ENCODE peak calls at places on chromosomes 1 and 21, in five cellular contexts. One of them, this sample, is unnamed.

GRCh38 chr1:11929849-11930248 is 3.6 kb upstream of the KIAA2013 start:
- DNase-seq in GF-D8: peak
- DNase-seq in heart left ventricle: peak
- DNase-seq in ELR: peak
- DNase-seq in GM23248: peak
- DNase-seq in this sample: peak

GRCh38 chr21:38139380-38140168 is 117.2 kb upstream of the KCNJ15 start:
- DNase-seq in GM23248: peak
- DNase-seq in ELR: peak
- DNase-seq in GF-D8: no peak
- DNase-seq in heart left ventricle: no peak
- DNase-seq in this sample: peak

GRCh38 chr1:10687782-10688408 is 108.6 kb downstream of the CASZ1 start:
- DNase-seq in GF-D8: peak
- DNase-seq in heart left ventricle: no peak
- DNase-seq in ELR: no peak
- DNase-seq in GM23248: peak
- DNase-seq in this sample: no peak

GRCh38 chr1:3453203-3453761 is 1.2 kb upstream of the ARHGEF16 start:
- DNase-seq in ELR: peak
- DNase-seq in heart left ventricle: peak
- DNase-seq in GM23248: peak
- DNase-seq in GF-D8: peak
- DNase-seq in this sample: peak

GRCh38 chr1:26434161-26434752 is 2.1 kb downstream of the DHDDS start:
- DNase-seq in ELR: no peak
- DNase-seq in heart left ventricle: no peak
- DNase-seq in GM23248: no peak
- DNase-seq in GF-D8: no peak
- DNase-seq in this sample: peak

GRCh38 chr1:225044258-225044657 is 114.8 kb downstream of the DNAH14 start:
- DNase-seq in ELR: no peak
- DNase-seq in heart left ventricle: no peak
- DNase-seq in GM23248: peak
- DNase-seq in GF-D8: no peak
- DNase-seq in this sample: no peak

GRCh38 chr1:240306673-240307072 is 215.0 kb downstream of the FMN2 start:
- DNase-seq in GF-D8: no peak
- DNase-seq in ELR: peak
- DNase-seq in GM23248: peak
- DNase-seq in heart left ventricle: no peak
- DNase-seq in this sample: no peak

GRCh38 chr1:55767171-55767570 is 552.0 kb upstream of the USP24 start:
- DNase-seq in GF-D8: no peak
- DNase-seq in GM23248: no peak
- DNase-seq in heart left ventricle: no peak
- DNase-seq in ELR: no peak
- DNase-seq in this sample: no peak

GRCh38 chr1:232178191-232178590 is 451.7 kb downstream of the SIPA1L2 start:
- DNase-seq in GF-D8: no peak
- DNase-seq in GM23248: no peak
- DNase-seq in ELR: no peak
- DNase-seq in heart left ventricle: no peak
- DNase-seq in this sample: peak

GRCh38 chr1:92816732-92817131 is 15.1 kb upstream of the RPL5 start:
- DNase-seq in GF-D8: no peak
- DNase-seq in heart left ventricle: no peak
- DNase-seq in ELR: no peak
- DNase-seq in GM23248: no peak
- DNase-seq in this sample: no peak

GRCh38 chr1:87127581-87127980 is 201.1 kb upstream of the LMO4 start:
- DNase-seq in GM23248: no peak
- DNase-seq in GF-D8: no peak
- DNase-seq in heart left ventricle: no peak
- DNase-seq in ELR: no peak
- DNase-seq in this sample: no peak

GRCh38 chr1:213513006-213513405 is 462.0 kb downstream of the RPS6KC1 start:
- DNase-seq in ELR: no peak
- DNase-seq in GM23248: no peak
- DNase-seq in heart left ventricle: no peak
- DNase-seq in GF-D8: no peak
- DNase-seq in this sample: no peak

GRCh38 chr1:241896670-241896962 is 48.6 kb downstream of the EXO1 start:
- DNase-seq in GF-D8: no peak
- DNase-seq in GM23248: no peak
- DNase-seq in heart left ventricle: no peak
- DNase-seq in ELR: no peak
- DNase-seq in this sample: no peak

GRCh38 chr1:183956559-183957188 is 80.9 kb downstream of the COLGALT2 start:
- DNase-seq in GF-D8: peak
- DNase-seq in ELR: peak
- DNase-seq in GM23248: peak
- DNase-seq in heart left ventricle: no peak
- DNase-seq in this sample: peak

GRCh38 chr1:185670187-185670627 is 64.0 kb upstream of the HMCN1 start:
- DNase-seq in heart left ventricle: no peak
- DNase-seq in GM23248: peak
- DNase-seq in ELR: peak
- DNase-seq in GF-D8: no peak
- DNase-seq in this sample: peak

GRCh38 chr1:52551476-52552235 is 1.2 kb downstream of the TUT4 start:
- DNase-seq in GF-D8: peak
- DNase-seq in heart left ventricle: no peak
- DNase-seq in ELR: peak
- DNase-seq in GM23248: peak
- DNase-seq in this sample: peak

GRCh38 chr1:235821361-235821981 is 45.2 kb downstream of the LYST start:
- DNase-seq in ELR: peak
- DNase-seq in GM23248: peak
- DNase-seq in GF-D8: no peak
- DNase-seq in heart left ventricle: no peak
- DNase-seq in this sample: peak

GRCh38 chr1:110210604-110211502 is 739 bp downstream of the KCNC4 start:
- DNase-seq in GM23248: peak
- DNase-seq in ELR: peak
- DNase-seq in GF-D8: peak
- DNase-seq in heart left ventricle: peak
- DNase-seq in this sample: peak

GRCh38 chr1:27615346-27616004 is 11.5 kb upstream of the AHDC1 start:
- DNase-seq in ELR: no peak
- DNase-seq in GM23248: no peak
- DNase-seq in heart left ventricle: peak
- DNase-seq in GF-D8: no peak
- DNase-seq in this sample: no peak

GRCh38 chr1:119662034-119662437 is 14.0 kb upstream of the ZNF697 start:
- DNase-seq in GF-D8: no peak
- DNase-seq in heart left ventricle: no peak
- DNase-seq in ELR: no peak
- DNase-seq in GM23248: no peak
- DNase-seq in this sample: no peak

GRCh38 chr1:228903573-228904122 is 168.4 kb downstream of the RHOU start:
- DNase-seq in heart left ventricle: no peak
- DNase-seq in GM23248: peak
- DNase-seq in GF-D8: no peak
- DNase-seq in ELR: no peak
- DNase-seq in this sample: no peak

GRCh38 chr1:225361176-225361575 is 66.7 kb downstream of the LBR start:
- DNase-seq in heart left ventricle: no peak
- DNase-seq in GF-D8: no peak
- DNase-seq in ELR: peak
- DNase-seq in GM23248: peak
- DNase-seq in this sample: no peak

GRCh38 chr21:15293251-15293650 is 228.5 kb upstream of the NRIP1 start:
- DNase-seq in heart left ventricle: no peak
- DNase-seq in GM23248: peak
- DNase-seq in ELR: peak
- DNase-seq in GF-D8: no peak
- DNase-seq in this sample: peak

GRCh38 chr1:92739669-92740524 is 45.0 kb downstream of the EVI5 start:
- DNase-seq in GF-D8: no peak
- DNase-seq in heart left ventricle: no peak
- DNase-seq in ELR: no peak
- DNase-seq in GM23248: no peak
- DNase-seq in this sample: no peak

GRCh38 chr21:43812139-43812821 is 22.9 kb downstream of the RRP1 start:
- DNase-seq in ELR: no peak
- DNase-seq in GM23248: no peak
- DNase-seq in heart left ventricle: no peak
- DNase-seq in GF-D8: no peak
- DNase-seq in this sample: peak

GRCh38 chr21:41613421-41613998 is 105.6 kb upstream of the TMPRSS2 start:
- DNase-seq in GM23248: no peak
- DNase-seq in ELR: no peak
- DNase-seq in heart left ventricle: no peak
- DNase-seq in GF-D8: no peak
- DNase-seq in this sample: no peak

GRCh38 chr21:42265229-42265812 is 46.4 kb downstream of the ABCG1 start:
- DNase-seq in ELR: no peak
- DNase-seq in GF-D8: no peak
- DNase-seq in GM23248: no peak
- DNase-seq in heart left ventricle: peak
- DNase-seq in this sample: no peak

GRCh38 chr1:154179951-154180687 is 11.8 kb downstream of the TPM3 start:
- DNase-seq in ELR: no peak
- DNase-seq in heart left ventricle: no peak
- DNase-seq in GM23248: no peak
- DNase-seq in GF-D8: peak
- DNase-seq in this sample: no peak

GRCh38 chr1:48082271-48082925 is 85.2 kb upstream of the TRABD2B start:
- DNase-seq in GM23248: no peak
- DNase-seq in GF-D8: no peak
- DNase-seq in ELR: no peak
- DNase-seq in heart left ventricle: no peak
- DNase-seq in this sample: no peak

GRCh38 chr1:26288311-26288941 is 8.5 kb downstream of the SH3BGRL3 start:
- DNase-seq in GM23248: peak
- DNase-seq in ELR: peak
- DNase-seq in GF-D8: peak
- DNase-seq in heart left ventricle: no peak
- DNase-seq in this sample: peak

GRCh38 chr1:8478566-8478965 is 160.7 kb downstream of the SLC45A1 start:
- DNase-seq in GF-D8: no peak
- DNase-seq in heart left ventricle: no peak
- DNase-seq in ELR: no peak
- DNase-seq in GM23248: no peak
- DNase-seq in this sample: no peak

GRCh38 chr1:173491508-173491907 is 14.4 kb downstream of the PRDX6 start:
- DNase-seq in ELR: no peak
- DNase-seq in heart left ventricle: no peak
- DNase-seq in GM23248: no peak
- DNase-seq in GF-D8: no peak
- DNase-seq in this sample: no peak

This sample was measured in epithelial cell of esophagus.